ENCODE peak calls at places on chromosomes 11 and 22, in seven cellular contexts. Z, H, X, C, D, A and Q are unnamed samples.

GRCh38 chr11:95279921-95280861 is 49.2 kb upstream of the SESN3 start:
- DNase-seq in D (no peak), H (no peak), X (peak; percentile 26), A (no peak), Z (peak; percentile 43), C (peak; percentile 30), Q (peak; percentile 75)

GRCh38 chr11:11171285-11171684 is 181.8 kb downstream of the CSNK2A3 start:
- DNase-seq in C (no peak), A (no peak), H (peak; percentile 4), Z (no peak), X (no peak), D (no peak), Q (no peak)

GRCh38 chr11:27496461-27496860 is 10.1 kb downstream of the LIN7C start:
- DNase-seq in D (no peak), X (no peak), H (peak; percentile 49), C (no peak), Z (no peak), A (no peak), Q (no peak)

GRCh38 chr11:88478136-88478785 is 140.7 kb upstream of the CTSC start:
- DNase-seq in A (no peak), H (peak; percentile 17), Z (no peak), C (no peak), D (no peak), X (no peak), Q (no peak)

GRCh38 chr22:31259798-31260473 is 32.4 kb downstream of the PIK3IP1 start:
- DNase-seq in Z (no peak), D (no peak), C (no peak), H (no peak), X (peak; percentile 13), A (no peak), Q (no peak)

GRCh38 chr11:70078095-70078795 is at the start of gene ANO1:
- DNase-seq in A (no peak), H (peak; percentile 19), C (peak; percentile 53), Z (no peak), D (no peak), X (peak; percentile 51), Q (no peak)

GRCh38 chr11:122100222-122101080 is 15.6 kb downstream of the BLID start:
- DNase-seq in X (no peak), H (peak; percentile 68), C (peak; percentile 54), Z (no peak), A (no peak), D (no peak), Q (peak; percentile 60)

GRCh38 chr11:132427611-132428010 is 1057.2 kb downstream of the NTM start:
- DNase-seq in X (no peak), A (peak; percentile 10), D (no peak), Z (no peak), C (no peak), H (no peak), Q (peak; percentile 83)

GRCh38 chr11:33582636-33583325 is 117.8 kb downstream of the C11orf91 start:
- DNase-seq in Z (no peak), A (no peak), X (no peak), C (no peak), D (no peak), H (peak; percentile 17), Q (no peak)

GRCh38 chr11:100890779-100891178 is 203.7 kb downstream of the ARHGAP42 start:
- DNase-seq in Z (no peak), D (no peak), C (peak; percentile 12), X (peak; percentile 28), A (no peak), H (peak; percentile 98), Q (no peak)

GRCh38 chr22:25027959-25028840 is 75.7 kb downstream of the KIAA1671 start:
- DNase-seq in Z (no peak), A (no peak), D (no peak), X (peak; percentile 11), H (no peak), C (peak; percentile 49), Q (no peak)

GRCh38 chr11:38460901-38461300 is 1862.9 kb upstream of the RAG2 start:
- DNase-seq in C (peak; percentile 39), A (no peak), D (no peak), H (peak; percentile 41), Z (no peak), X (peak; percentile 88), Q (peak; percentile 60)

GRCh38 chr11:114606003-114606801 is 10.6 kb upstream of the NXPE4 start:
- DNase-seq in Z (no peak), D (no peak), X (peak; percentile 36), A (no peak), C (no peak), H (peak; percentile 3), Q (no peak)

DNA sequence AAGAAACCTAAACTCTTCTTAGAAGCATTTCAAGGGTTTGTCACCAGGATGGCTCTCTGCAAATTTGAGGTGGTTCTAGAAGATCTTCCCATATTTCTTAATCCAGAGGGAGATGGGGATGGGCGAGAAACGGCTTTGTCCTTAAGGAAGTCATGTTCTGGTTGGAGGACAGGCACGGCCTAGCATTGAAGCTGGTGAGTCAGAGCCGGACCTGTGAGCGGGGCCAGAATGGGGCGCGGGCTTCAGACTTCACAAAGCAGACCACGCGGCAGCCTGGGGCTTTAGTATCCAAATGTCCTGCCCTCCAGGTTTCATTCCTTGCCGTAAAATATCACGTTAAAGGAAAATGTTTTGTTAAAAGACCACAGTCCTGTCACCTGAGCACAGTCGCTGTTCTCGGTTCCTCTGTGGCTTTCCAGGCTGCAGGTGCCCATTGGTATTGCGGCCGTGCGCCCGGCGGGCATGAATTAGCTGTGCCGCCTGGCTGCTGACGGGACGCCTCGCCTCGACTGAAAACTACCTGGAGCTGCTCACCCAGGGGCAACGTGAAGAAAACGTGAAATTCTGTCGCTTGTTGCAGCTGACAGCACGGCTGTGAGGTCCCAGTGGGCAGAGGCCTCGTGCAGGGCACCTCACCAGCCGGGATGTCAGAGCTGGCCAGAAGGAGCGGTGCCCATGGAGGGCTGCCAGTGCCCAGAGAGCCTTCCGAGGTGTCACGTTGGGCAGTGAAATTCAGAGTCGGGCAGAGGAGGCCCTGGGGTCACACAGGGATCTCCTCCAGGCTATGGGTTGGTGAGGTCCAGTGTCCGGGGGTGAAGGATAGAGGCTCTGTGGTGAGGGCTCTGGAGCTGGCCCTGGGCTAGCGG is 59.0 kb downstream of the LRP5 start:
- DNase-seq in Z (no peak), A (no peak), D (no peak), C (peak; percentile 48), X (no peak), H (no peak), Q (no peak)
- H3K4me2 ChIP-seq in Z (no peak overlapping the region), A (no peak overlapping the region), D (no peak overlapping the region), C (peak overlapping the region; percentile 6), X (no peak overlapping the region), H (no peak overlapping the region), Q (no peak overlapping the region)

GRCh38 chr11:120929090-120929489 is 94.8 kb upstream of the TBCEL start:
- DNase-seq in A (no peak), X (no peak), Z (no peak), H (no peak), D (no peak), C (no peak), Q (peak; percentile 44)

GRCh38 chr11:120929664-120930154 is 94.2 kb upstream of the TBCEL start:
- DNase-seq in C (peak; percentile 80), H (peak; percentile 26), Z (peak; percentile 73), X (peak; percentile 50), D (peak; percentile 61), A (peak; percentile 40), Q (no peak)

GRCh38 chr11:120931057-120931779 is 92.7 kb upstream of the TBCEL start:
- DNase-seq in X (no peak), D (no peak), H (no peak), C (no peak), Z (no peak), A (no peak), Q (no peak)

GRCh38 chr11:120925944-120926343 is 98.0 kb upstream of the TBCEL start:
- DNase-seq in C (no peak), H (no peak), D (no peak), Z (no peak), A (no peak), X (no peak), Q (no peak)

GRCh38 chr11:120928506-120929062 is 95.3 kb upstream of the TBCEL start:
- DNase-seq in X (no peak), D (no peak), H (no peak), Z (no peak), C (no peak), A (no peak), Q (no peak)
- TF ChIP-seq CTCF in X (no peak), D (peak; percentile 14), H (no peak), Z (peak; percentile 13), C (no peak), A (no peak), Q (no peak)

DNA sequence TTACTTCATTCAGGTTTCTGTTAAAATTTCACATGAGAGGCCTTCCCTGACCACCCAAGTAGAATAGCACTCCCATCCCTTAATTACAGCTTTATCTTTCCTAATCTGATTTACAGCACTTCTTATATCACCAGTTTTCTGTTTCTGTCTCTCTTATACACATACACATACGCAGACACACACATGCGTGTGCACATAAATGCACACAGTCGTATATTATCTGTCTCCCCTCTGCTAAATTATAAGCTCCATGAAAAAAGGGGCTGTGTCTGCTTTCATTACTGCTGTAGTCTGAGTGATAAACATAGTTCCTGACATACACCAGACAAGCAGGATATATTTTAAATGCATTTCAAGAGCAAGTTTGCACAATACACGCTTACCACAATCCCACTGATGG is 13.6 kb upstream of the TOP3B start:
- DNase-seq in C (no peak), Z (no peak), D (no peak), H (no peak), X (no peak), A (no peak), Q (no peak)
- H3K4me3 ChIP-seq in C (no peak overlapping the region), Z (no peak overlapping the region), D (no peak overlapping the region), H (no peak overlapping the region), X (no peak overlapping the region), A (no peak overlapping the region), Q (no peak overlapping the region)

GRCh38 chr11:126547161-126547560 is 191.7 kb downstream of the ST3GAL4 start:
- DNase-seq in H (peak; percentile 89), X (peak; percentile 38), D (no peak), Z (no peak), C (no peak), A (no peak), Q (peak; percentile 40)
- H3K4me2 ChIP-seq in H (peak overlapping the region; percentile 52), X (no peak overlapping the region), D (no peak overlapping the region), Z (no peak overlapping the region), C (no peak overlapping the region), A (no peak overlapping the region), Q (no peak overlapping the region)

GRCh38 chr22:47213571-47214230 is 451.3 kb downstream of the TBC1D22A start:
- DNase-seq in A (peak; percentile 69), D (peak; percentile 12), H (no peak), Z (no peak), C (no peak), X (peak; percentile 61), Q (no peak)
- TF ChIP-seq CTCF in A (peak; percentile 96), D (peak; percentile 97), H (peak; percentile 28), Z (peak; percentile 86), C (peak; percentile 13), X (peak; percentile 83), Q (peak; percentile 31)